ENCODE peak calls at places on chromosome 21, in eight cellular contexts. P, V, H, W, Z, G, F and S are unnamed samples. For H3K4me1, the result is how much of the 10 kb centered on the place peaks cover.

GRCh38 chr21:30102881-30103280 is 63.7 kb downstream of the CLDN17 start:
- DNase-seq in H (no peak), P (no peak), V (no peak), F (no peak), W (no peak), Z (peak), G (no peak), S (no peak)

GRCh38 chr21:28084951-28085350 is 907.7 kb downstream of the LTN1 start:
- DNase-seq in G (no peak), V (no peak), F (no peak), H (no peak), P (no peak), W (no peak), Z (no peak), S (no peak)

GRCh38 chr21:22711636-22712035 is 1713.4 kb downstream of the NCAM2 start:
- DNase-seq in Z (no peak), G (no peak), F (no peak), H (no peak), W (no peak), P (no peak), V (no peak), S (no peak)

GRCh38 chr21:43322805-43323204 is 104.1 kb downstream of the SIK1 start:
- DNase-seq in F (no peak), Z (no peak), W (no peak), H (no peak), G (no peak), V (no peak), P (no peak), S (no peak)

GRCh38 chr21:26194811-26195251 is 24.3 kb upstream of the APP start:
- DNase-seq in P (no peak), G (no peak), Z (no peak), F (no peak), W (no peak), H (no peak), V (no peak), S (no peak)

GRCh38 chr21:20040768-20041167 is 957.4 kb upstream of the NCAM2 start:
- DNase-seq in F (no peak), W (no peak), Z (no peak), G (no peak), H (no peak), P (no peak), V (peak), S (no peak)

GRCh38 chr21:42175110-42175710 is 43.7 kb upstream of the ABCG1 start:
- DNase-seq in H (no peak), G (no peak), Z (no peak), V (no peak), F (no peak), P (no peak), W (no peak), S (peak)

GRCh38 chr21:31124005-31124404 is 85.7 kb upstream of the KRTAP19-8 start:
- DNase-seq in G (no peak), H (no peak), Z (peak), V (peak), P (no peak), W (no peak), F (no peak), S (no peak)

GRCh38 chr21:26834181-26834945 is 10.8 kb downstream of the ADAMTS1 start:
- DNase-seq in G (no peak), F (no peak), Z (no peak), V (no peak), W (no peak), P (no peak), H (no peak), S (no peak)

GRCh38 chr21:15250384-15250783 is 185.6 kb upstream of the NRIP1 start:
- DNase-seq in Z (no peak), V (no peak), P (no peak), H (no peak), F (no peak), W (no peak), G (no peak), S (no peak)
- H3K27ac ChIP-seq in Z (no peak), V (no peak), P (no peak), H (no peak), F (no peak), W (no peak), G (no peak), S (no peak)

GRCh38 chr21:36696640-36697472 is 2.1 kb upstream of the SIM2 start:
- DNase-seq in G (no peak), P (no peak), Z (peak), W (no peak), V (no peak), F (peak), H (peak), S (no peak)

GRCh38 chr21:36695283-36695634 is 3.7 kb upstream of the SIM2 start:
- DNase-seq in Z (peak), G (no peak), H (no peak), F (no peak), P (no peak), W (no peak), V (no peak), S (no peak)

GRCh38 chr21:36694593-36695282 is 4.2 kb upstream of the SIM2 start:
- DNase-seq in G (no peak), Z (peak), V (no peak), H (no peak), P (no peak), W (no peak), F (no peak), S (no peak)

GRCh38 chr21:36696390-36696639 is 2.6 kb upstream of the SIM2 start:
- DNase-seq in V (no peak), P (no peak), G (no peak), F (no peak), Z (peak), W (no peak), H (no peak), S (no peak)

GRCh38 chr21:36695671-36696389 is 3.1 kb upstream of the SIM2 start:
- DNase-seq in W (no peak), H (no peak), G (no peak), P (no peak), V (peak), F (peak), Z (peak), S (no peak)
- H3K4me3 ChIP-seq in W (no peak), H (no peak), G (no peak), P (no peak), V (no peak), F (no peak), Z (no peak), S (no peak)

GRCh38 chr21:16116067-16116466 is 386.3 kb downstream of the USP25 start:
- DNase-seq in H (no peak), V (no peak), P (no peak), F (no peak), W (no peak), Z (no peak), G (no peak), S (no peak)

GRCh38 chr21:16116798-16117197 is 387.0 kb downstream of the USP25 start:
- DNase-seq in G (no peak), V (no peak), H (no peak), P (no peak), W (no peak), F (no peak), Z (no peak), S (no peak)

GRCh38 chr21:16115461-16115860 is 385.7 kb downstream of the USP25 start:
- DNase-seq in G (no peak), W (no peak), F (no peak), Z (no peak), H (no peak), V (no peak), P (no peak), S (no peak)

GRCh38 chr21:16117851-16118592 is 388.2 kb downstream of the USP25 start:
- DNase-seq in W (no peak), F (no peak), P (no peak), V (no peak), G (no peak), H (no peak), Z (no peak), S (no peak)

DNA sequence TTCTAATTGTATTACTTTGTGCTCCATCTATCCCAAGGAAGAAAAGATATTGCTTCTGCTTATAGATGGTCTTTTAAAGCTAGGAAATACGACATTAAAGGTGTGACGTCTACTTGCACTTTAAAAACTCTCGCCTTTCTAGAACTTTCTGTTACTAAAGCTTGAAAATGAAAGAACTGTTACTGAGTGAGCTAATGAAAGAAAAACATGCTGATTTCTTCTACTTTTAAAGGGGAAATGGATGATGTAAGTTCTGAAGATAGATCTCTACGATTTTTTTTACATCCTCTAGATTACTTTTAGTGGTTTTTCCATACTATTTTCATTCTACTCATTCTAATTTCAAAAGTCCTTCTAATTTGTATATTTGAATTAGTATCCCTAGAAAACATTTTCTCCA is 387.5 kb downstream of the USP25 start:
- DNase-seq in G (no peak), F (no peak), W (no peak), V (no peak), P (no peak), Z (no peak), H (no peak), S (no peak)
- H3K4me1 ChIP-seq in G (under half), F (under half), W (under half), V (under half), P (under half), Z (under half), H (under half), S (under half)

DNA sequence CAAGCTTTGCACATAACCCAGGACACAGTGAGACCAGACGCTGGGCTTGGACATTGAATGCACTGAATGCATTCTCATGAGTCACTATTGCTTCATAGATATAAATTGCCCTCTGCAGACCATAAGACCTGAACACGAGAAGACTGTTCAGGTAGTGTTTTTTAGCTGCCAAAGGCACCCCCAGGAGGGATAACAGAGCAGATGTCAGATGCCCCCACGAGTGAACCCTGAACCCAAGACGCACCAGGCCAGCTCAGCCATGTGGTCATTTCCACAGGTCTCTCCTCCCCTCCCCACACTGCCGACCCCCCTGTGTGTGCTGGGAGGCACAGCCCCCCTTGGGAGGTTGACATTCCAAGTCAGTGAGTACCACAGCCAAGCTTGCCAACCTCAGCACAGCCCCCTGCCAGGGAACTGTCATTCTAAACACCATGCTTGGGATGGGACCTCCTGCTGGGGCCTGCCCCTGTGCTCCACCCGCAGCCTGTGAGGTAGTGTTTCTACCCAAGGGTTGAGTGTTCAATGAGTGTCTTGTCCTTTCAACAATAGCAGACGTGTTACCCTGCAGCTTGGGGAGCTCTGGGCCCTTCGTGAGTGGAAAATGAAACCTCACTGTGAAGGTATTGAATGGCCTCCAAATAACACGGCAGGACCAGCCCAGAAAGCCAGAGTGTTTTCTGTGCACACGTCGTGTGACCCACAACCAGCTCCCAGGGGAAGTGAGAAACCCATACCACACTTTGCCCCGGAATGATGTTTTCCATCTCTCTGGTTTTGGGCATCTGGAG is 68.2 kb downstream of the PSMG1 start:
- DNase-seq in Z (no peak), P (no peak), V (no peak), H (peak), G (no peak), F (no peak), W (no peak), S (no peak)
- H3K27ac ChIP-seq in Z (no peak), P (no peak), V (no peak), H (peak), G (no peak), F (no peak), W (peak), S (no peak)

GRCh38 chr21:15204887-15205286 is 140.1 kb upstream of the NRIP1 start:
- DNase-seq in V (peak), W (no peak), H (no peak), P (no peak), G (no peak), Z (no peak), F (no peak), S (no peak)
- H3K4me3 ChIP-seq in V (no peak), W (no peak), H (no peak), P (no peak), G (no peak), Z (no peak), F (no peak), S (no peak)

DNA sequence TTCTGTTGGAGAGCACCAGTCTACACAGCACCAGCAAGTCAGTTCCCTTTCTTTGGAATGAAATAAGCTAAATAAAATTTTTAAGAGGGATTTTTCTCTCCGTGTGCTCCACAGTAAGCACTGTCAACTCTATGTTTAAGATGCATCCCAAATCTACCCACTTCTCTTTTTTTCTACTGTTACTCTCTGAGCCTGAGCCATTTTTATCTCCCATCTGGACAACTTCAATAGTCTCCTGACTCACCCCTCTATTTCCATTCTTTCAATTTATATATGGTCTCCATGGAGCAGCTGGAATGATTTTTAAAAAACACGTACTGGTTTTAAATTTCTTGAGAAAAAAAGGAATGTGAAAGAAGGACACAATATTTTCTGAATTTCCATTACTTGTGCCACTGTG is 24.7 kb upstream of the CCT8 start:
- DNase-seq in P (no peak), F (no peak), H (no peak), V (no peak), G (no peak), Z (no peak), W (no peak), S (no peak)
- H3K4me1 ChIP-seq in P (under half), F (under half), H (under half), V (under half), G (under half), Z (under half), W (under half), S (under half)

DNA sequence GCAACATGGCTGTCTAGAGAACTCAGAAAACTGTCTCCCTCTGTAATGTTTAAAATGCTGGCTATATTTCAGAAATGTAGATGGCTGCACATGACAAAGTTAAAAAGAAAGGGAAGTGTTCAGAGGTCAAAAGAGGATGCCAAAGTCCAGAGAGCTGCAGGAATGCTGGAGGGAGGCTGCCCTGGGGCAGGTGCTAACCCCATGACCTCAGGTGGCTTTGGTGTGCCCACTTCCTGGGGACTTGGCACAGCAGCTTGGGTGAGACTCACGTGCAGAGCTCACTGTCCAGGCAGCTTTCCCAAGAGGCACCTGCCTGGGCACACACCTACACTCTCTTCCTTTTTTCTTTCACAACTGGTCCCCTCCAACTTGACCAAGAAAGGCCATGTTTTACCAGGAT is 256.4 kb downstream of the KCNJ6 start:
- DNase-seq in P (no peak), W (no peak), V (no peak), H (no peak), Z (no peak), F (no peak), G (no peak), S (no peak)
- H3K27ac ChIP-seq in P (no peak), W (no peak), V (no peak), H (peak), Z (no peak), F (no peak), G (peak), S (no peak)

GRCh38 chr21:46063734-46064680 is 33.9 kb upstream of the COL6A2 start:
- DNase-seq in V (no peak), W (peak), P (peak), G (no peak), Z (no peak), F (peak), H (peak), S (peak)

GRCh38 chr21:46066843-46067331 is 31.0 kb upstream of the COL6A2 start:
- DNase-seq in F (peak), P (peak), V (peak), H (peak), W (peak), G (peak), Z (peak), S (peak)

GRCh38 chr21:46064870-46065214 is 33.1 kb upstream of the COL6A2 start:
- DNase-seq in G (no peak), V (no peak), H (peak), W (no peak), F (peak), P (peak), Z (no peak), S (peak)

GRCh38 chr21:46065993-46066842 is 31.7 kb upstream of the COL6A2 start:
- DNase-seq in W (peak), F (no peak), G (peak), Z (no peak), P (peak), H (peak), V (no peak), S (peak)

GRCh38 chr21:46065215-46065992 is 32.5 kb upstream of the COL6A2 start:
- DNase-seq in V (no peak), G (peak), W (peak), P (peak), Z (no peak), F (peak), H (peak), S (peak)
- H3K4me3 ChIP-seq in V (no peak), G (no peak), W (no peak), P (no peak), Z (no peak), F (no peak), H (peak), S (no peak)

DNA sequence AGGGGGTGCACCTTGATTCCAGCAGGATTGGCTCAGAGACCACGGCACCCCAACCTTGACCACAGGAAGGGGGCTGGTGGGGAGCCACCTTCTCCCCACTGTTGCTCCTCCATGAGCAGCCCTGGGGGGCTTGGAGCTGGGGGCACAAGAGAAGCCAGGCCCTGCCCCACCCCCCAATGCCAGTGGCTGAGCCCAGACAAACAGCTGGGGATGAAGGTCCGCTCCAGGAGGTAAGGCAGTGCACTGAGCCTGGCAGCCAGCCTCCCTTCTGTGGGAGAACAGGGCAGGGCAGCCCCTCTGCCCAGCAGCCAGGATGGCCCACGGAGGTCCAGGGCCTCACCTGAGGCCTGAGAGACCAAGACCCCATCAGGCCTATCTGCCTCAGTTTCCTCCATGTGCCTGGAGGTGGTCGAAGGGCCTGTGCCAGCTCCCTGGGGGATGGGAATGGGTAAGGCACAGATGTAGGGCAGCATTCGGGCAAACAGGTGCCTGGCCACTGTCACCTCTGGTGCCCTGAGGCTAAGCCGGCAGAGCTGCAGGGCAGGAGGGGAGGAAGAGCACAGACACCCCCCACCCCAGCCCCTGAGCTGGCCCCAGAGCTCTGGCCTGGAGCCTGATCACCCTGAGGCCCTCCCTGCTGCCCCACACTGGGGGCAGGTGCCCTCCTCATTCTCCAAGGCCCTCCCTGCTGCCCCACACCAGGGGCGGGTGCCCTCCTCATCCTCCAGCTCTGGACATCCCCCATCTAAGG is 7.1 kb downstream of the ITGB2 start:
- DNase-seq in P (no peak), Z (no peak), H (no peak), G (no peak), W (no peak), F (no peak), V (no peak), S (no peak)
- H3K4me1 ChIP-seq in P (under half), Z (under half), H (under half), G (under half), W (under half), F (half or more), V (under half), S (under half)